ENCODE peak calls at places on chromosome 12, in four cellular contexts. One of them, this sample, is unnamed.

GRCh38 chr12:99658950-99659349 is 11.4 kb downstream of the GARIN6 start:
- DNase-seq in K562: no peak
- DNase-seq in GM12878: no peak
- DNase-seq in HepG2: no peak
- DNase-seq in this sample: no peak

GRCh38 chr12:52816189-52816588 is 2.3 kb upstream of the KRT4 start:
- DNase-seq in K562: no peak
- DNase-seq in GM12878: no peak
- DNase-seq in HepG2: no peak
- DNase-seq in this sample: no peak

GRCh38 chr12:79001404-79001803 is 136.8 kb downstream of the SYT1 start:
- DNase-seq in K562: no peak
- DNase-seq in GM12878: no peak
- DNase-seq in HepG2: no peak
- DNase-seq in this sample: no peak

GRCh38 chr12:99611117-99611516 is 36.4 kb upstream of the GARIN6 start:
- DNase-seq in K562: no peak
- DNase-seq in GM12878: no peak
- DNase-seq in HepG2: no peak
- DNase-seq in this sample: no peak

GRCh38 chr12:78566461-78566860 is 298.1 kb upstream of the SYT1 start:
- DNase-seq in K562: no peak
- DNase-seq in GM12878: no peak
- DNase-seq in HepG2: no peak
- DNase-seq in this sample: no peak

GRCh38 chr12:27524839-27525238 is 833 bp downstream of the PPFIBP1 start:
- DNase-seq in K562: no peak
- DNase-seq in GM12878: no peak
- DNase-seq in HepG2: no peak
- DNase-seq in this sample: no peak

GRCh38 chr12:113333111-113333750 is 1.7 kb downstream of the SLC8B1 start:
- DNase-seq in K562: no peak
- DNase-seq in GM12878: no peak
- DNase-seq in HepG2: no peak
- DNase-seq in this sample: no peak

GRCh38 chr12:93773122-93773871 is 96.1 kb downstream of the CRADD start:
- DNase-seq in K562: no peak
- DNase-seq in GM12878: no peak
- DNase-seq in HepG2: no peak
- DNase-seq in this sample: no peak

GRCh38 chr12:108609535-108610335 is 11.9 kb upstream of the TMEM119 start:
- DNase-seq in K562: peak
- DNase-seq in GM12878: no peak
- DNase-seq in HepG2: no peak
- DNase-seq in this sample: no peak

GRCh38 chr12:90940872-90941499 is 14.0 kb downstream of the CCER1 start:
- DNase-seq in K562: no peak
- DNase-seq in GM12878: no peak
- DNase-seq in HepG2: peak
- DNase-seq in this sample: no peak

GRCh38 chr12:105986779-105987686 is 151.7 kb downstream of the NUAK1 start:
- DNase-seq in K562: no peak
- DNase-seq in GM12878: no peak
- DNase-seq in HepG2: no peak
- DNase-seq in this sample: no peak

GRCh38 chr12:115260807-115261161 is 576.8 kb upstream of the TBX3 start:
- DNase-seq in K562: no peak
- DNase-seq in GM12878: no peak
- DNase-seq in HepG2: no peak
- DNase-seq in this sample: no peak

GRCh38 chr12:121805171-121805687 is 1.4 kb downstream of the SETD1B start:
- DNase-seq in K562: no peak
- DNase-seq in GM12878: no peak
- DNase-seq in HepG2: no peak
- DNase-seq in this sample: no peak

GRCh38 chr12:19199322-19199721 is 69.8 kb downstream of the PLEKHA5 start:
- DNase-seq in K562: no peak
- DNase-seq in GM12878: no peak
- DNase-seq in HepG2: no peak
- DNase-seq in this sample: no peak

GRCh38 chr12:78802593-78802992 is 62.0 kb upstream of the SYT1 start:
- DNase-seq in K562: no peak
- DNase-seq in GM12878: no peak
- DNase-seq in HepG2: no peak
- DNase-seq in this sample: no peak

GRCh38 chr12:53867216-53868012 is 71.2 kb upstream of the HOXC13 start:
- DNase-seq in K562: peak
- DNase-seq in GM12878: no peak
- DNase-seq in HepG2: peak
- DNase-seq in this sample: no peak

GRCh38 chr12:77995436-77996167 is 164.9 kb downstream of the NAV3 start:
- DNase-seq in K562: no peak
- DNase-seq in GM12878: peak
- DNase-seq in HepG2: no peak
- DNase-seq in this sample: no peak

GRCh38 chr12:3655331-3655900 is 97.5 kb downstream of the CRACR2A start:
- DNase-seq in K562: peak
- DNase-seq in GM12878: no peak
- DNase-seq in HepG2: peak
- DNase-seq in this sample: peak

GRCh38 chr12:45338272-45338671 is 122.4 kb downstream of the ANO6 start:
- DNase-seq in K562: no peak
- DNase-seq in GM12878: no peak
- DNase-seq in HepG2: no peak
- DNase-seq in this sample: no peak

GRCh38 chr12:24756479-24757024 is 192.3 kb downstream of the BCAT1 start:
- DNase-seq in K562: no peak
- DNase-seq in GM12878: no peak
- DNase-seq in HepG2: no peak
- DNase-seq in this sample: no peak

GRCh38 chr12:20096430-20096829 is 271.9 kb upstream of the PDE3A start:
- DNase-seq in K562: no peak
- DNase-seq in GM12878: no peak
- DNase-seq in HepG2: no peak
- DNase-seq in this sample: no peak

GRCh38 chr12:5013206-5013830 is 30.4 kb upstream of the KCNA5 start:
- DNase-seq in K562: no peak
- DNase-seq in GM12878: no peak
- DNase-seq in HepG2: no peak
- DNase-seq in this sample: no peak

GRCh38 chr12:86158956-86159355 is 97.2 kb downstream of the MGAT4C start:
- DNase-seq in K562: no peak
- DNase-seq in GM12878: no peak
- DNase-seq in HepG2: no peak
- DNase-seq in this sample: no peak

GRCh38 chr12:52818376-52818775 is 4.5 kb upstream of the KRT4 start:
- DNase-seq in K562: no peak
- DNase-seq in GM12878: no peak
- DNase-seq in HepG2: no peak
- DNase-seq in this sample: no peak

GRCh38 chr12:47396902-47397663 is 308.7 kb downstream of the RPAP3 start:
- DNase-seq in K562: no peak
- DNase-seq in GM12878: no peak
- DNase-seq in HepG2: no peak
- DNase-seq in this sample: no peak

GRCh38 chr12:47403681-47404080 is 302.1 kb downstream of the RPAP3 start:
- DNase-seq in K562: no peak
- DNase-seq in GM12878: no peak
- DNase-seq in HepG2: no peak
- DNase-seq in this sample: no peak

GRCh38 chr12:47397664-47398281 is 308.1 kb downstream of the RPAP3 start:
- DNase-seq in K562: no peak
- DNase-seq in GM12878: no peak
- DNase-seq in HepG2: peak
- DNase-seq in this sample: no peak

GRCh38 chr12:47400251-47400650 is 305.6 kb downstream of the RPAP3 start:
- DNase-seq in K562: no peak
- DNase-seq in GM12878: no peak
- DNase-seq in HepG2: no peak
- DNase-seq in this sample: no peak
- TF ChIP-seq CBX5 in K562: no peak
- TF ChIP-seq CBX5 in GM12878: no peak
- TF ChIP-seq CBX5 in HepG2: no peak
- TF ChIP-seq CBX5 in this sample: no peak

DNA sequence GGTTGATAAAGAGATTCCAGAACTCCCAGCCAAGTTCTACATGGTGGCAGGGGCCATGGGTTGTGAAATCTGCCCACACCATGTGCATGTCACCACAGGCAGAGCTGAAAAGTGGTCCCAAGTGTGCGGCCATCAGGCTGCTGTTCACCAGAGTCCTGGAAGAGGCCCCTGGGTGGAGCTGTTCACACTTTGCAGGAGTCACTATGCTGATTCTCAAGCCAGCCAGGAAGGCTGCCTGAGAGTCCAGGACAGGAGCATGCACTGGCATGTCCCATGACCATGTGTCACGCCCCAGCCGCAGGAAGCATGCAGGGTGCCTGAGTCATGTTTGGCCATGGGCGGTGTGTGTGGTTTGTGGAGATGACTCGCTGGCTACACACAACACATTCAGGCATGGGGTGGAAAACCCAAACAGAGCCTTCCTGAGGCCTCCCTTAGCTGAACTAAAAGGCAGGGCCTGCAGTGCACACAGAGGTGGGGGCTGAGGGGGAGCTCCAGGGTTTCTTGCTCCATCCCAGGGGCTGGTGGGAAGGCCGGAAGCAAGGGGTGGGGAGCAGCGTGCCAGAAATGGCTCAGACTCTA is 19.5 kb downstream of the ABCB9 start:
- DNase-seq in K562: peak
- DNase-seq in GM12878: peak
- DNase-seq in HepG2: peak
- DNase-seq in this sample: no peak
- TF ChIP-seq CBX5 in K562: no peak
- TF ChIP-seq CBX5 in GM12878: no peak
- TF ChIP-seq CBX5 in HepG2: no peak
- TF ChIP-seq CBX5 in this sample: no peak

GRCh38 chr12:15837141-15837781 is 44.9 kb upstream of the STRAP start:
- DNase-seq in K562: no peak
- DNase-seq in GM12878: no peak
- DNase-seq in HepG2: no peak
- DNase-seq in this sample: no peak

GRCh38 chr12:15830538-15830937 is 41.4 kb upstream of the EPS8 start:
- DNase-seq in K562: no peak
- DNase-seq in GM12878: no peak
- DNase-seq in HepG2: no peak
- DNase-seq in this sample: no peak

GRCh38 chr12:15831315-15831993 is 42.3 kb upstream of the EPS8 start:
- DNase-seq in K562: no peak
- DNase-seq in GM12878: no peak
- DNase-seq in HepG2: no peak
- DNase-seq in this sample: no peak

GRCh38 chr12:15838986-15839385 is 43.2 kb upstream of the STRAP start:
- DNase-seq in K562: no peak
- DNase-seq in GM12878: no peak
- DNase-seq in HepG2: no peak
- DNase-seq in this sample: no peak

GRCh38 chr12:15834575-15834974 is 45.4 kb upstream of the EPS8 start:
- DNase-seq in K562: no peak
- DNase-seq in GM12878: no peak
- DNase-seq in HepG2: no peak
- DNase-seq in this sample: no peak
- TF ChIP-seq CBX5 in K562: no peak
- TF ChIP-seq CBX5 in GM12878: no peak
- TF ChIP-seq CBX5 in HepG2: no peak
- TF ChIP-seq CBX5 in this sample: no peak

DNA sequence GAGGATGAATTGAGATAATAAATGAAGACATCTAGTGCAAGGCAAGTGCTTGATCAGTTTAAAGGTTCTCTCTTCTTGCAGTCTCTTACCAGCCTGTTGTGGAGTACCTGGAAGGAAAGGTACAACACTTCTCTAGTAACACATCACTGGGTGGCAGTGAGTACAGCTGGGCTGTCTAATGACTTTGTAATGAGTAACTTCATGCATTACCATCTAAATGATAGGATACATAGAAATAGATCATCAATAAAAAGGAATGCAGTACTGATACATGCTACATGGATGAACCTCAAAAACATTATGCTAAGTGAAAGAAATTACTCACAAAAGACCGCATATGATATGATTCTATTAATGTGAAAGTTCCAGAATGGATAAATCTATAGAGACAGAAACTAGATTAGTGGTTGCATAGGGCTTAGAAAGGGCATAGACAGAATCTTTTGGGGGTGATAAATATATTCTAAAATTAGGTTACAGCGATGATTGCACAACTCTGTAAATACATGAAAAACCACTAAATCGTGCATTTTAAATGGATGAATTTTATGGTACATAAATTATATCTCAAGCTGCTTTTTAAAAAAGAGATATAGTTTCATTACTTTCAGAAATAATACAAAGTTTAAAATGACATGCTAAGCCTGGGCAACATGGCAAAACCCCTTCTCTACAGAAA is 224.4 kb downstream of the CHST11 start:
- DNase-seq in K562: no peak
- DNase-seq in GM12878: no peak
- DNase-seq in HepG2: no peak
- DNase-seq in this sample: no peak
- TF ChIP-seq CBX5 in K562: no peak
- TF ChIP-seq CBX5 in GM12878: no peak
- TF ChIP-seq CBX5 in HepG2: no peak
- TF ChIP-seq CBX5 in this sample: no peak

GRCh38 chr12:172732-173161 is 41.2 kb downstream of the SLC6A12 start:
- DNase-seq in K562: no peak
- DNase-seq in GM12878: no peak
- DNase-seq in HepG2: no peak
- DNase-seq in this sample: no peak
- TF ChIP-seq CBX5 in K562: no peak
- TF ChIP-seq CBX5 in GM12878: no peak
- TF ChIP-seq CBX5 in HepG2: no peak
- TF ChIP-seq CBX5 in this sample: no peak